ENCODE peak calls at places on chromosomes 12 and 14, in five cellular contexts. A, N, H, K and I are unnamed samples.

GRCh38 chr12:94644141-94644575 is 6.2 kb downstream of the TMCC3 start:
- DNase-seq in H (peak), A (no peak), K (no peak), N (no peak), I (peak)

GRCh38 chr12:19912996-19913395 is 455.3 kb upstream of the PDE3A start:
- DNase-seq in K (no peak), H (no peak), A (no peak), N (no peak), I (no peak)

GRCh38 chr12:1632702-1633101 is 3.7 kb downstream of the WNT5B start:
- DNase-seq in A (no peak), H (no peak), K (no peak), N (no peak), I (no peak)

GRCh38 chr12:123384994-123385376 is 1.1 kb downstream of the KMT5A start:
- DNase-seq in N (no peak), H (peak), A (no peak), K (no peak), I (peak)

GRCh38 chr14:70888681-70889175 is 18.5 kb upstream of the PCNX1 start:
- DNase-seq in H (peak), A (no peak), N (no peak), K (no peak), I (peak)

GRCh38 chr14:52834440-52834842 is 43.0 kb upstream of the GNPNAT1 start:
- DNase-seq in K (no peak), H (peak), N (no peak), A (no peak), I (peak)

GRCh38 chr12:132582058-132582420 is 28.3 kb downstream of the LRCOL1 start:
- DNase-seq in K (peak), H (no peak), N (no peak), A (peak), I (no peak)

GRCh38 chr12:6229823-6230222 is 29.6 kb downstream of the CD9 start:
- DNase-seq in K (peak), H (peak), A (peak), N (no peak), I (peak)

GRCh38 chr12:96500686-96501085 is 11.3 kb downstream of the CFAP54 start:
- DNase-seq in K (no peak), N (no peak), H (peak), A (no peak), I (peak)

GRCh38 chr14:36293824-36294223 is 26.6 kb downstream of the MBIP start:
- DNase-seq in A (no peak), N (no peak), H (peak), K (no peak), I (peak)

GRCh38 chr12:112964067-112964670 is 14.2 kb upstream of the OAS2 start:
- DNase-seq in H (no peak), N (no peak), K (no peak), A (no peak), I (no peak)

GRCh38 chr14:105377555-105378182 is 20.7 kb upstream of the TEX22 start:
- DNase-seq in N (no peak), H (no peak), K (no peak), A (no peak), I (no peak)
- TF ChIP-seq CTCF in N (no peak), H (no peak), K (no peak), A (no peak), I (no peak)

GRCh38 chr12:2793561-2793960 is 1.2 kb upstream of the FKBP4 start:
- DNase-seq in H (no peak), N (no peak), A (no peak), K (no peak), I (no peak)
- H3K4me3 ChIP-seq in H (no peak), N (no peak), A (no peak), K (no peak), I (no peak)

DNA sequence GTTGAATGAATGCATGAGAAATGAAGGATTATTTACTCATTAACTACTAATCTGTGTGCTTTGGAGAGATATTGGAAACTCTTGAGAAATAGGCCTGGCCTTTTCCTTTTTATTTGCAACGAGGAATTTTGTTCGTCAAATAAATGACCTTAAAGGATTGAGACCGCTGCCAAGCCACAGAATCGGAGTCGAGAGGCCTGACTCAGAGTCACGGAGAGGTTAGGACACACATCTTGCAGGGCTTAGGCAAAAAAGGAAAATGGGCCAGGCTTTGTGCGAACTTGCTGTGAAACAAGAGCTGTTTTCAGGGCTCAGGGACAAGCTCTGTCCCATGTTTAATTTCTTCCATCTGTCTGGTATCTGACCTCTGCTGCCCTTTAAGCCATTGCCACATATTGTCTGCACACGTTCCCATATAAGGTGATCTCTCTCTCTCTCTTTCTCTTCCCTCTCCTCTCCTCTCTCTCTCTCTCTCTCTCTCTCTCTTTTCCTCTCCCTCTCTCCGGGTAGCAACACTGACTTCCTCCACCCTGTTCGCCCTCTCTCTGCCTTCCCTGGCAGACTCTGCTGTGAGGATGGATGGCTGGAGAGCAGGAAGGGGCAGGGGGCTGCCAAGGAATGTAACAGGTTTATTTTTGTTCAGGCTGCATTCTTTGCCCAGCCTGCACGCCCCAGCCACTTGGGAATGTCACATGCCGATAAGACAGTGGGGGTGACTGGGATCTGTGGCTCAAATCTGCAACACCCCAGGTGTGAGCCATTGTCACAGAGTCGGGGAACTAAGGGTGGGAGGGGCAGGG is 14.9 kb upstream of the IFT81 start:
- DNase-seq in H (peak), K (peak), N (peak), A (peak), I (peak)
- TF ChIP-seq CTCF in H (peak), K (no peak), N (no peak), A (no peak), I (no peak)

GRCh38 chr12:108856170-108856427 is 1.3 kb downstream of the SSH1 start:
- DNase-seq in N (no peak), A (no peak), H (no peak), K (no peak), I (no peak)
- H3K4me3 ChIP-seq in N (peak), A (peak), H (peak), K (peak), I (peak)

GRCh38 chr12:28240853-28241252 is 50.6 kb downstream of the CCDC91 start:
- DNase-seq in K (no peak), A (no peak), H (no peak), N (no peak), I (no peak)

GRCh38 chr12:28235017-28235416 is 44.8 kb downstream of the CCDC91 start:
- DNase-seq in K (no peak), H (no peak), N (no peak), A (no peak), I (no peak)

GRCh38 chr12:28239918-28240317 is 49.7 kb downstream of the CCDC91 start:
- DNase-seq in N (no peak), A (no peak), H (no peak), K (no peak), I (no peak)

GRCh38 chr12:28235985-28236384 is 45.7 kb downstream of the CCDC91 start:
- DNase-seq in H (no peak), K (no peak), A (no peak), N (no peak), I (no peak)

DNA sequence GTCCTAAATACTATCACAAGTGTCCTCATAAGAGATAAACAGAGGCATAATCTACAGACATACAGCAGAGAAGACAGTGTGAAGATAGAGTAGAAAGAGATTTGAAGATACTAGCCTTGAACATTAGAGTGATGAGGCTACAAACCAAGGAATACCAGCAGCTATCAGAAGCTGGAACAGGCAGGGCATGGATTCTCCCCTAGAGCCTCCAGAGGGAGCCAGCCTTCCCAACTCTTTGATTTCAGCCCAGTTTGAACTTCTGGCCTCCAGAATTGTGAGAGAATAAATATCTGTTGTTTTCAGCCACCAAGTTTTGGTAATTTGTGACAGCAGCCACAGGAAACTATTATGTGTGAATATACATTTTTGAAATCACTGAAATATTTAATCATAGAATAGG is 47.2 kb downstream of the CCDC91 start:
- DNase-seq in N (no peak), K (no peak), A (no peak), H (no peak), I (no peak)
- TF ChIP-seq CTCF in N (no peak), K (no peak), A (no peak), H (no peak), I (no peak)

DNA sequence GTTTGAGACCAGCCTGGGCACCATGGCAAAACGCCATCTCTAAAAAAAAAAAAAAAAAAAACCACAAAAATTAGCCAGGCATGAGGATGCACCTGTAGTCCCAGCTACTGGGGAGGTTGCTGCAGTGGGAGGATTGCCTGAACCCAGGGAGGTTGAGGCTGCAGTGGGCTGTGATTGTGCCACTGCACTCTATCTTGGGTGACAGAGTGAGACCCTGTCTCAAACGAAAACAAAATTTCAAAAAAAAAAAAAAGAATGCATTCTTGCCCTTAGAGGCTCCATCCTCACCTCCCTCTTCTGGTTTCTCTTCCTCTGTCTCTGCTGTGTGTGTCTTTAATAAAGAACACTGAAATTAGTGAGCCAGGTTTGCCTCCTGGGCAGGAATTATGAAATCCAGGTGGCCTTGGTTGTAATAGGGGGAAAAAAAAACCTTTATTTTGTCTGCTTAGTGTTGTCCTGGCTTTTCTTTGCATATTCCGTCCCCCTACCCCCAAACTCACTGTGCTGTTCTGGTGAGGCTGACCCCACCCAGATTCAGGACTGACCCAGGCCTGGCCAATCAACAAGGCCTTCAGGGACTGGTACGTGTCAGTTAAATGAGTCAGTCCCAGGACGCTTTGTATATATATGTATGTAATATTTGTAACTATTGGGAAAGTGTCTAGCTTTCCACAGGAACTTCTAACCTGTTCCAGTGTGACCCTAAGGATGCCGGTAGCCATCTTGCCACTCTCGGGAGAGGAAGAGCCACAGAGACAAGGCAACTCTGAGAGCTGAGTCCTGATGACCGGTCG is 107.6 kb downstream of the VCPKMT start:
- DNase-seq in N (no peak), A (no peak), K (no peak), H (peak), I (no peak)
- H3K4me3 ChIP-seq in N (no peak), A (no peak), K (no peak), H (no peak), I (no peak)

DNA sequence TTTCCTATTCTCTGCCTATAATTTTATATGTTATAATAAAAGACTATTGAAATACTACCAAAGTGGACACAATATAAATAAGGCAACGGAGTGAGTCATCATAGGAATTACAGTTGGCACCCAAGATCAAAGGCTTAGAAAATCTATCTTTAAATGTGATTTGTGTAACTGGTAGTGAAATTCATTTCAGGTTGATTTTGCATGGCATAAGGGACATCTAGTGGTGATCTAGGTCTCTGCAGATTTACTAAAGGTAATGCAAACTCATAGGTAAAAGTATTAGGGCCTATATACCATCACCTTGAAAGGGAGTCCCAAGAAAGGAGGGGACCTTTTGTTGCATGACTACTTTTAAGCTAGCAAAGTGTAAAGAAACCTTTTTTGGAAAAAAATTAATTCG is 527.2 kb downstream of the NRXN3 start:
- DNase-seq in N (no peak), A (no peak), K (no peak), H (peak), I (peak)
- TF ChIP-seq CTCF in N (no peak), A (peak), K (peak), H (peak), I (peak)

GRCh38 chr14:57390037-57390805 is at the start of gene NAA30:
- DNase-seq in N (peak), K (peak), H (peak), A (peak), I (peak)
- H3K4me3 ChIP-seq in N (peak), K (peak), H (peak), A (peak), I (peak)

GRCh38 chr12:67356400-67356799 is 87.2 kb downstream of the CAND1 start:
- DNase-seq in K (no peak), H (no peak), N (no peak), A (no peak), I (peak)

GRCh38 chr12:67357726-67358125 is 88.6 kb downstream of the CAND1 start:
- DNase-seq in A (no peak), N (no peak), K (no peak), H (no peak), I (no peak)

GRCh38 chr12:67354966-67355365 is 85.8 kb downstream of the CAND1 start:
- DNase-seq in H (peak), A (no peak), N (no peak), K (no peak), I (peak)

GRCh38 chr12:67354322-67354721 is 85.2 kb downstream of the CAND1 start:
- DNase-seq in H (peak), N (no peak), K (no peak), A (no peak), I (peak)

GRCh38 chr12:67355428-67356385 is 86.5 kb downstream of the CAND1 start:
- DNase-seq in H (peak), N (no peak), K (no peak), A (no peak), I (peak)
- TF ChIP-seq CTCF in H (peak), N (peak), K (peak), A (peak), I (peak)